ENCODE peak calls at places on chromosomes 16 and 17, in four cellular contexts. S is heart right ventricle, C is HCEC 1CT, N is renal cortical epithelial cell. T is an unnamed sample.

GRCh38 chr16:58418601-58419000 is 26.3 kb downstream of the GINS3 start:
- DNase-seq in S (peak), C (peak), N (peak), T (peak)

GRCh38 chr17:50917418-50917743 is 51.2 kb upstream of the TOB1 start:
- DNase-seq in S (no peak), C (no peak), N (no peak), T (no peak)

GRCh38 chr16:68144008-68144407 is 58.8 kb downstream of the NFATC3 start:
- DNase-seq in S (no peak), C (no peak), N (no peak), T (no peak)

GRCh38 chr16:67480833-67481560 is at the start of gene ATP6V0D1:
- DNase-seq in S (peak), C (peak), N (peak), T (peak)

GRCh38 chr16:19555938-19556778 is 655 bp downstream of the VPS35L start:
- DNase-seq in S (no peak), C (peak), N (peak), T (peak)

GRCh38 chr16:84503751-84504395 is 586 bp downstream of the MEAK7 start:
- DNase-seq in S (no peak), C (peak), N (no peak), T (no peak)

GRCh38 chr17:76667786-76668453 is 24.4 kb upstream of the ST6GALNAC1 start:
- DNase-seq in S (no peak), C (no peak), N (peak), T (peak)

GRCh38 chr16:50025544-50025931 is 513 bp downstream of the CNEP1R1 start:
- DNase-seq in S (no peak), C (no peak), N (peak), T (peak)

T was measured in fibroblast of villous mesenchyme.